ENCODE peak calls at places on chromosomes 6 and 20, in nine cellular contexts. P, R, J, D, G, H, Y, E and U are unnamed samples.

GRCh38 chr20:63664861-63665594 is 6.9 kb downstream of the RTEL1 start:
- DNase-seq in G (no peak), E (no peak), D (no peak), H (peak), P (no peak), Y (no peak), J (no peak), R (no peak), U (no peak)

GRCh38 chr20:61953037-61953788 is 112.5 kb downstream of the TAF4 start:
- DNase-seq in Y (no peak), D (no peak), P (no peak), J (no peak), R (no peak), E (no peak), H (no peak), G (no peak), U (no peak)

GRCh38 chr6:20319520-20320357 is 81.9 kb upstream of the E2F3 start:
- DNase-seq in G (no peak), R (peak), P (no peak), Y (peak), E (peak), H (no peak), J (peak), D (no peak), U (no peak)

GRCh38 chr6:157070403-157071107 is 252.8 kb downstream of the TMEM242 start:
- DNase-seq in J (no peak), D (no peak), E (no peak), P (no peak), Y (no peak), H (no peak), R (no peak), G (peak), U (no peak)

GRCh38 chr20:10651227-10651990 is 22.4 kb downstream of the JAG1 start:
- DNase-seq in G (no peak), Y (no peak), P (no peak), D (no peak), R (no peak), H (no peak), E (no peak), J (no peak), U (no peak)

GRCh38 chr6:82017316-82017715 is 230.2 kb downstream of the IBTK start:
- DNase-seq in G (no peak), D (no peak), R (no peak), Y (no peak), P (no peak), E (peak), H (no peak), J (no peak), U (peak)

GRCh38 chr6:69913361-69913760 is 47.0 kb downstream of the COL19A1 start:
- DNase-seq in E (no peak), G (no peak), P (no peak), J (no peak), Y (no peak), D (no peak), H (no peak), R (no peak), U (no peak)

GRCh38 chr6:10759884-10760329 is 12.3 kb downstream of the TMEM14B start:
- DNase-seq in Y (peak), J (no peak), G (peak), D (no peak), R (peak), E (peak), P (no peak), H (no peak), U (peak)

GRCh38 chr6:31158863-31159855 is 770 bp downstream of the TCF19 start:
- DNase-seq in E (no peak), Y (no peak), D (no peak), P (peak), J (peak), G (no peak), H (no peak), R (no peak), U (peak)

GRCh38 chr20:61845276-61845675 is 220.4 kb downstream of the TAF4 start:
- DNase-seq in G (no peak), Y (no peak), R (no peak), E (no peak), H (no peak), P (no peak), J (no peak), D (peak), U (no peak)

GRCh38 chr20:41308726-41309413 is 8.7 kb downstream of the ZHX3 start:
- DNase-seq in H (no peak), G (no peak), R (no peak), Y (no peak), D (no peak), E (peak), P (no peak), J (no peak), U (no peak)

GRCh38 chr20:33789109-33789857 is 21.9 kb upstream of the CHMP4B start:
- DNase-seq in J (no peak), D (no peak), G (peak), H (no peak), P (peak), Y (peak), R (peak), E (peak), U (peak)

GRCh38 chr6:16338577-16339262 is 100.3 kb downstream of the GMPR start:
- DNase-seq in J (no peak), H (no peak), E (no peak), P (no peak), D (no peak), G (peak), Y (peak), R (peak), U (peak)

GRCh38 chr20:44429017-44429339 is 46.7 kb upstream of the TTPAL start:
- DNase-seq in J (no peak), R (no peak), Y (no peak), G (no peak), E (no peak), P (no peak), H (no peak), D (no peak), U (peak)

GRCh38 chr6:13711384-13711725 is 280 bp downstream of the RANBP9 start:
- DNase-seq in Y (no peak), E (no peak), D (no peak), R (no peak), H (peak), J (peak), G (peak), P (no peak), U (no peak)

GRCh38 chr20:11850901-11851300 is 66.8 kb upstream of the BTBD3 start:
- DNase-seq in J (no peak), H (no peak), R (no peak), P (no peak), Y (no peak), D (no peak), E (no peak), G (no peak), U (peak)

GRCh38 chr6:43878823-43879495 is 108.9 kb downstream of the VEGFA start:
- DNase-seq in R (no peak), E (no peak), D (peak), G (peak), J (no peak), P (no peak), H (peak), Y (peak), U (peak)

GRCh38 chr20:2700913-2701620 is 8.5 kb downstream of the EBF4 start:
- DNase-seq in E (no peak), D (no peak), G (no peak), Y (peak), H (peak), P (no peak), R (no peak), J (no peak), U (no peak)

GRCh38 chr6:116369540-116370327 is 1.0 kb upstream of the DSE start:
- DNase-seq in D (no peak), R (no peak), Y (no peak), G (no peak), J (no peak), H (no peak), E (no peak), P (no peak), U (no peak)

GRCh38 chr6:168605964-168606363 is 165.0 kb downstream of the SMOC2 start:
- DNase-seq in H (no peak), E (peak), Y (no peak), P (peak), R (no peak), D (no peak), G (no peak), J (no peak), U (no peak)

GRCh38 chr6:123805921-123806320 is 2.3 kb downstream of the NKAIN2 start:
- DNase-seq in H (no peak), D (no peak), E (no peak), P (peak), J (no peak), R (no peak), G (no peak), Y (no peak), U (no peak)

GRCh38 chr6:83514877-83515466 is 2.6 kb downstream of the PRSS35 start:
- DNase-seq in G (peak), D (peak), E (peak), R (no peak), P (peak), Y (peak), J (no peak), H (no peak), U (peak)